ENCODE peak calls at places on chromosomes 5 and 9, in ten cellular contexts. F, N, Z, T, L, A, H, S, K and Q are unnamed samples.

GRCh38 chr5:148807845-148808244 is 18.6 kb upstream of the ADRB2 start:
- DNase-seq in T (no peak), N (no peak), K (no peak), L (no peak), H (no peak), F (peak; percentile 32), Z (no peak), S (no peak), A (no peak), Q (peak; percentile 3)

GRCh38 chr5:79448336-79448735 is 65.6 kb downstream of the HOMER1 start:
- DNase-seq in K (no peak), Z (peak; percentile 72), A (peak; percentile 58), T (no peak), H (no peak), N (no peak), S (peak; percentile 78), F (no peak), L (no peak), Q (no peak)

GRCh38 chr9:77374266-77374665 is 196.9 kb downstream of the VPS13A start:
- DNase-seq in F (no peak), N (no peak), Z (peak; percentile 14), S (peak; percentile 52), T (no peak), L (no peak), A (peak; percentile 23), H (no peak), K (no peak), Q (no peak)

GRCh38 chr5:136195971-136196577 is 3.1 kb upstream of the SMIM32 start:
- DNase-seq in F (no peak), T (no peak), L (no peak), A (no peak), Z (no peak), S (no peak), K (no peak), N (no peak), H (no peak), Q (no peak)

GRCh38 chr5:59569158-59569557 is 324.4 kb downstream of the PDE4D start:
- DNase-seq in S (no peak), K (no peak), T (no peak), Z (no peak), A (no peak), N (no peak), L (no peak), F (no peak), H (no peak), Q (no peak)

GRCh38 chr5:158858746-158859145 is 241.0 kb downstream of the EBF1 start:
- DNase-seq in F (no peak), T (no peak), N (no peak), H (no peak), K (no peak), A (no peak), L (no peak), Z (no peak), S (no peak), Q (no peak)

GRCh38 chr9:36868591-36869282 is 165.3 kb downstream of the PAX5 start:
- DNase-seq in S (no peak), F (no peak), K (no peak), N (no peak), T (no peak), A (no peak), Z (no peak), H (no peak), L (no peak), Q (no peak)

GRCh38 chr9:116639251-116639741 is 47.8 kb upstream of the TRIM32 start:
- DNase-seq in A (peak; percentile 78), L (no peak), F (no peak), S (peak; percentile 63), Z (peak; percentile 49), K (no peak), N (no peak), T (no peak), H (no peak), Q (no peak)

GRCh38 chr5:115820846-115821245 is 4.4 kb upstream of the CDO1 start:
- DNase-seq in L (no peak), F (no peak), N (no peak), S (no peak), K (no peak), H (no peak), T (no peak), Z (no peak), A (no peak), Q (no peak)

GRCh38 chr5:176716320-176716719 is 69.0 kb downstream of the TSPAN17 start:
- DNase-seq in H (no peak), A (peak; percentile 65), T (no peak), N (no peak), K (no peak), F (no peak), Z (peak; percentile 22), L (no peak), S (peak; percentile 74), Q (no peak)

GRCh38 chr5:56849671-56850070 is 34.3 kb downstream of the MAP3K1 start:
- DNase-seq in N (no peak), A (no peak), S (no peak), H (no peak), F (no peak), Z (no peak), T (no peak), L (no peak), K (no peak), Q (no peak)

GRCh38 chr5:44275329-44275728 is 113.9 kb downstream of the FGF10 start:
- DNase-seq in L (no peak), H (no peak), K (no peak), A (no peak), F (no peak), S (no peak), N (no peak), Z (no peak), T (no peak), Q (no peak)

GRCh38 chr9:104914458-104914857 is 13.5 kb downstream of the ABCA1 start:
- DNase-seq in Z (no peak), A (no peak), F (no peak), N (no peak), S (no peak), L (no peak), K (no peak), H (no peak), T (no peak), Q (no peak)